ENCODE peak calls at places on chromosomes 2 and 18, in nine cellular contexts. O is PC-9, X is left ventricle myocardium inferior, G is body of pancreas, U is heart left ventricle, S is right lobe of liver, I is tibial artery, C is neuronal stem cell, F is spleen. Q is an unnamed sample.

GRCh38 chr2:66696374-66696773 is 261.4 kb downstream of the MEIS1 start:
- DNase-seq in O (no peak), X (no peak), G (no peak), U (no peak), S (no peak), I (no peak), C (no peak), F (no peak), Q (no peak)

GRCh38 chr2:55108456-55108855 is 58.2 kb upstream of the RTN4 start:
- DNase-seq in O (no peak), X (no peak), G (no peak), U (no peak), S (no peak), I (no peak), C (no peak), F (no peak), Q (no peak)

GRCh38 chr2:3287896-3288295 is 89.7 kb downstream of the EIPR1 start:
- DNase-seq in O (no peak), X (no peak), G (peak; percentile 8), U (no peak), S (peak; percentile 40), I (no peak), C (no peak), F (peak; percentile 69), Q (no peak)

GRCh38 chr2:21041462-21041861 is 2.4 kb downstream of the APOB start:
- DNase-seq in O (no peak), X (no peak), G (no peak), U (no peak), S (no peak), I (no peak), C (no peak), F (no peak), Q (no peak)

GRCh38 chr2:1593371-1594205 is 150.7 kb downstream of the PXDN start:
- DNase-seq in O (peak; percentile 81), X (peak; percentile 46), G (no peak), U (no peak), S (no peak), I (peak; percentile 65), C (no peak), F (peak; percentile 70), Q (peak; percentile 20)

GRCh38 chr18:47413327-47413726 is 161.9 kb upstream of the SKOR2 start:
- DNase-seq in O (no peak), X (no peak), G (peak; percentile 72), U (no peak), S (no peak), I (no peak), C (no peak), F (no peak), Q (no peak)

GRCh38 chr2:196481323-196481695 is 158.2 kb upstream of the CCDC150 start:
- DNase-seq in O (no peak), X (no peak), G (no peak), U (no peak), S (no peak), I (no peak), C (no peak), F (no peak), Q (no peak)

GRCh38 chr2:114550895-114551793 is 108.7 kb downstream of the DPP10 start:
- DNase-seq in O (peak; percentile 28), X (no peak), G (peak; percentile 56), U (peak; percentile 17), S (no peak), I (peak; percentile 63), C (peak; percentile 52), F (no peak), Q (no peak)

GRCh38 chr2:20745924-20746555 is 76.9 kb downstream of the LDAH start:
- DNase-seq in O (no peak), X (no peak), G (no peak), U (no peak), S (no peak), I (no peak), C (no peak), F (no peak), Q (no peak)

GRCh38 chr2:162524849-162525248 is 180.9 kb downstream of the GCA start:
- DNase-seq in O (no peak), X (no peak), G (no peak), U (no peak), S (no peak), I (no peak), C (no peak), F (no peak), Q (no peak)

GRCh38 chr18:48885266-48885950 is 65.4 kb downstream of the SMAD7 start:
- DNase-seq in O (no peak), X (no peak), G (no peak), U (no peak), S (no peak), I (peak; percentile 56), C (no peak), F (peak; percentile 70), Q (no peak)

GRCh38 chr2:239245872-239246701 is 154.7 kb downstream of the HDAC4 start:
- DNase-seq in O (peak; percentile 74), X (no peak), G (peak; percentile 65), U (no peak), S (peak; percentile 48), I (peak; percentile 65), C (no peak), F (peak; percentile 74), Q (no peak)

GRCh38 chr2:36658277-36658748 is 38.2 kb upstream of the VIT start:
- DNase-seq in O (peak; percentile 31), X (no peak), G (no peak), U (no peak), S (no peak), I (no peak), C (no peak), F (no peak), Q (no peak)

GRCh38 chr2:59083075-59083792 is 842.1 kb upstream of the FANCL start:
- DNase-seq in O (no peak), X (no peak), G (no peak), U (no peak), S (no peak), I (no peak), C (no peak), F (no peak), Q (no peak)

GRCh38 chr18:57738078-57738477 is 65.0 kb downstream of the ATP8B1 start:
- DNase-seq in O (no peak), X (no peak), G (peak; percentile 39), U (no peak), S (no peak), I (no peak), C (no peak), F (no peak), Q (no peak)

GRCh38 chr2:74222300-74222650 is 23.9 kb downstream of the MTHFD2 start:
- DNase-seq in O (no peak), X (no peak), G (no peak), U (no peak), S (no peak), I (no peak), C (no peak), F (no peak), Q (no peak)

GRCh38 chr2:174329157-174329715 is 5.5 kb upstream of the SP9 start:
- DNase-seq in O (no peak), X (no peak), G (no peak), U (no peak), S (no peak), I (no peak), C (no peak), F (no peak), Q (no peak)

GRCh38 chr18:22168360-22168921 is 948 bp upstream of the GATA6 start:
- DNase-seq in O (peak; percentile 39), X (no peak), G (peak; percentile 61), U (no peak), S (peak; percentile 72), I (no peak), C (no peak), F (no peak), Q (no peak)

GRCh38 chr2:224749136-224749535 is 33.0 kb upstream of the CCDC195 start:
- DNase-seq in O (no peak), X (no peak), G (no peak), U (no peak), S (no peak), I (no peak), C (no peak), F (no peak), Q (no peak)

GRCh38 chr2:231714639-231715498 is 6.5 kb downstream of the PTMA start:
- DNase-seq in O (peak; percentile 70), X (peak; percentile 74), G (peak; percentile 79), U (peak; percentile 68), S (peak; percentile 58), I (peak; percentile 83), C (peak; percentile 86), F (peak; percentile 90), Q (peak; percentile 66)

GRCh38 chr18:3851159-3851558 is 401.2 kb downstream of the TGIF1 start:
- DNase-seq in O (no peak), X (no peak), G (no peak), U (no peak), S (no peak), I (no peak), C (no peak), F (no peak), Q (no peak)

GRCh38 chr2:213959589-213959988 is 451.3 kb upstream of the VWC2L start:
- DNase-seq in O (no peak), X (no peak), G (no peak), U (no peak), S (no peak), I (no peak), C (no peak), F (no peak), Q (no peak)

GRCh38 chr2:58194451-58194850 is 46.7 kb downstream of the FANCL start:
- DNase-seq in O (no peak), X (no peak), G (no peak), U (no peak), S (no peak), I (no peak), C (no peak), F (no peak), Q (no peak)

GRCh38 chr2:7169631-7170030 is 252.4 kb downstream of the RNF144A start:
- DNase-seq in O (no peak), X (no peak), G (no peak), U (no peak), S (no peak), I (no peak), C (no peak), F (no peak), Q (no peak)
- H3K4me3 ChIP-seq in O (no peak overlapping the region), X (no peak overlapping the region), G (no peak overlapping the region), U (no peak overlapping the region), S (no peak overlapping the region), I (no peak overlapping the region), C (no peak overlapping the region), F (no peak overlapping the region), Q (no peak overlapping the region)

GRCh38 chr2:230085201-230085600 is 16.5 kb upstream of the SLC16A14 start:
- DNase-seq in O (no peak), X (no peak), G (no peak), U (no peak), S (no peak), I (no peak), C (no peak), F (no peak), Q (no peak)
- H3K27me3 ChIP-seq in O (no peaks in the 10 kb centered on the region), X (no peaks in the 10 kb centered on the region), G (no peaks in the 10 kb centered on the region), U (no peaks in the 10 kb centered on the region), S (no peaks in the 10 kb centered on the region), I (no peaks in the 10 kb centered on the region), C (no peaks in the 10 kb centered on the region), F (no peaks in the 10 kb centered on the region), Q (no peaks in the 10 kb centered on the region)

GRCh38 chr18:11809895-11810294 is 41.3 kb upstream of the CHMP1B start:
- DNase-seq in O (no peak), X (no peak), G (no peak), U (no peak), S (no peak), I (no peak), C (no peak), F (no peak), Q (no peak)
- H3K4me1 ChIP-seq in O (peaks cover 27% of the 10 kb centered on the region), X (no peaks in the 10 kb centered on the region), G (no peaks in the 10 kb centered on the region), U (no peaks in the 10 kb centered on the region), S (no peaks in the 10 kb centered on the region), I (no peaks in the 10 kb centered on the region), C (peaks cover 4% of the 10 kb centered on the region), F (no peaks in the 10 kb centered on the region), Q (no peaks in the 10 kb centered on the region)

GRCh38 chr18:79672490-79673276 is 6.9 kb upstream of the CTDP1 start:
- DNase-seq in O (no peak), X (no peak), G (no peak), U (no peak), S (no peak), I (no peak), C (no peak), F (no peak), Q (no peak)
- H3K4me3 ChIP-seq in O (no peak overlapping the region), X (no peak overlapping the region), G (no peak overlapping the region), U (no peak overlapping the region), S (no peak overlapping the region), I (no peak overlapping the region), C (no peak overlapping the region), F (no peak overlapping the region), Q (no peak overlapping the region)